ENCODE peak calls at places on chromosomes 2 and 18, in six cellular contexts. One of them, this sample, is unnamed.

GRCh38 chr2:139574371-139574770 is 794.2 kb upstream of the NXPH2 start:
- DNase-seq in GM12891: no peak
- DNase-seq in H1: no peak
- DNase-seq in GM12878: no peak
- DNase-seq in K562: no peak
- DNase-seq in HepG2: no peak
- DNase-seq in this sample: no peak

GRCh38 chr2:16330571-16331351 is 334.9 kb downstream of the CYRIA start:
- DNase-seq in GM12891: no peak
- DNase-seq in H1: peak
- DNase-seq in GM12878: no peak
- DNase-seq in K562: no peak
- DNase-seq in HepG2: peak
- DNase-seq in this sample: no peak

GRCh38 chr2:117942958-117943672 is 70.8 kb downstream of the CCDC93 start:
- DNase-seq in GM12891: no peak
- DNase-seq in H1: no peak
- DNase-seq in GM12878: no peak
- DNase-seq in K562: no peak
- DNase-seq in HepG2: no peak
- DNase-seq in this sample: no peak

GRCh38 chr2:86035371-86035882 is 70.3 kb downstream of the POLR1A start:
- DNase-seq in GM12891: no peak
- DNase-seq in H1: no peak
- DNase-seq in GM12878: no peak
- DNase-seq in K562: no peak
- DNase-seq in HepG2: no peak
- DNase-seq in this sample: no peak

GRCh38 chr18:26741041-26741440 is 124.5 kb downstream of the AQP4 start:
- DNase-seq in GM12891: no peak
- DNase-seq in H1: no peak
- DNase-seq in GM12878: no peak
- DNase-seq in K562: no peak
- DNase-seq in HepG2: no peak
- DNase-seq in this sample: no peak

GRCh38 chr2:241049739-241050623 is 51.6 kb downstream of the SNED1 start:
- DNase-seq in GM12891: no peak
- DNase-seq in H1: peak
- DNase-seq in GM12878: no peak
- DNase-seq in K562: peak
- DNase-seq in HepG2: no peak
- DNase-seq in this sample: no peak

GRCh38 chr2:2613279-2614199 is 282.5 kb upstream of the MYT1L start:
- DNase-seq in GM12891: peak
- DNase-seq in H1: peak
- DNase-seq in GM12878: peak
- DNase-seq in K562: peak
- DNase-seq in HepG2: peak
- DNase-seq in this sample: peak

GRCh38 chr2:223230352-223230751 is 178.4 kb downstream of the KCNE4 start:
- DNase-seq in GM12891: no peak
- DNase-seq in H1: no peak
- DNase-seq in GM12878: no peak
- DNase-seq in K562: no peak
- DNase-seq in HepG2: no peak
- DNase-seq in this sample: no peak

GRCh38 chr2:182504903-182505302 is 78.1 kb upstream of the PDE1A start:
- DNase-seq in GM12891: no peak
- DNase-seq in H1: no peak
- DNase-seq in GM12878: no peak
- DNase-seq in K562: no peak
- DNase-seq in HepG2: no peak
- DNase-seq in this sample: no peak

GRCh38 chr2:182506606-182507005 is 79.8 kb upstream of the PDE1A start:
- DNase-seq in GM12891: no peak
- DNase-seq in H1: no peak
- DNase-seq in GM12878: no peak
- DNase-seq in K562: no peak
- DNase-seq in HepG2: no peak
- DNase-seq in this sample: no peak

GRCh38 chr2:182503886-182504285 is 77.0 kb upstream of the PDE1A start:
- DNase-seq in GM12891: no peak
- DNase-seq in H1: no peak
- DNase-seq in GM12878: no peak
- DNase-seq in K562: no peak
- DNase-seq in HepG2: no peak
- DNase-seq in this sample: no peak

DNA sequence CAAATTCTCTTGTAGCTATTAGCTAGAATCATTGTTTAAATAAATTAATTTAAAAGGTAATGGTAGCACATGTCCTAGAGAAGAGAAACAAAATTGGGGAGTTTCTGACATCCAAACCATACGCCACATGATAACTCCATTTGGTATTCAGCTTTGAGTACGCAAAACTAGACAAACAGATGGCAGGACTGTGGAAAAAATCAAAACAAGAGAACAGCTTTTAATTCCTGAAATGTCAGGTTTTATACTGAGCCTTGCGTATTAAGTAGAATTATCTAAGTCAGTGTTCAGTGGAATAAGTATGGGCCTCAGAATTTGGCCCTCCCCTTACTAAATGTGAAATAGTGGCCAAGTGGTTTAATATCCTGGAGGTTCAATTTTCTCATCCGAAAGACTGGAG is 82.4 kb upstream of the PDE1A start:
- DNase-seq in GM12891: no peak
- DNase-seq in H1: no peak
- DNase-seq in GM12878: no peak
- DNase-seq in K562: no peak
- DNase-seq in HepG2: no peak
- DNase-seq in this sample: no peak
- TF ChIP-seq TAF1 in GM12891: no peak
- TF ChIP-seq TAF1 in H1: no peak
- TF ChIP-seq TAF1 in GM12878: no peak
- TF ChIP-seq TAF1 in K562: no peak
- TF ChIP-seq TAF1 in HepG2: no peak
- TF ChIP-seq TAF1 in this sample: no peak

GRCh38 chr2:216316743-216317142 is 55.5 kb downstream of the MARCHF4 start:
- DNase-seq in GM12891: no peak
- DNase-seq in H1: no peak
- DNase-seq in GM12878: no peak
- DNase-seq in K562: no peak
- DNase-seq in HepG2: no peak
- DNase-seq in this sample: no peak

GRCh38 chr2:216317831-216318230 is 54.5 kb downstream of the MARCHF4 start:
- DNase-seq in GM12891: no peak
- DNase-seq in H1: no peak
- DNase-seq in GM12878: no peak
- DNase-seq in K562: no peak
- DNase-seq in HepG2: no peak
- DNase-seq in this sample: no peak

GRCh38 chr2:216312441-216312840 is 59.8 kb downstream of the MARCHF4 start:
- DNase-seq in GM12891: no peak
- DNase-seq in H1: no peak
- DNase-seq in GM12878: no peak
- DNase-seq in K562: no peak
- DNase-seq in HepG2: no peak
- DNase-seq in this sample: no peak

GRCh38 chr2:216318470-216318869 is 53.8 kb downstream of the MARCHF4 start:
- DNase-seq in GM12891: no peak
- DNase-seq in H1: no peak
- DNase-seq in GM12878: no peak
- DNase-seq in K562: no peak
- DNase-seq in HepG2: no peak
- DNase-seq in this sample: no peak

DNA sequence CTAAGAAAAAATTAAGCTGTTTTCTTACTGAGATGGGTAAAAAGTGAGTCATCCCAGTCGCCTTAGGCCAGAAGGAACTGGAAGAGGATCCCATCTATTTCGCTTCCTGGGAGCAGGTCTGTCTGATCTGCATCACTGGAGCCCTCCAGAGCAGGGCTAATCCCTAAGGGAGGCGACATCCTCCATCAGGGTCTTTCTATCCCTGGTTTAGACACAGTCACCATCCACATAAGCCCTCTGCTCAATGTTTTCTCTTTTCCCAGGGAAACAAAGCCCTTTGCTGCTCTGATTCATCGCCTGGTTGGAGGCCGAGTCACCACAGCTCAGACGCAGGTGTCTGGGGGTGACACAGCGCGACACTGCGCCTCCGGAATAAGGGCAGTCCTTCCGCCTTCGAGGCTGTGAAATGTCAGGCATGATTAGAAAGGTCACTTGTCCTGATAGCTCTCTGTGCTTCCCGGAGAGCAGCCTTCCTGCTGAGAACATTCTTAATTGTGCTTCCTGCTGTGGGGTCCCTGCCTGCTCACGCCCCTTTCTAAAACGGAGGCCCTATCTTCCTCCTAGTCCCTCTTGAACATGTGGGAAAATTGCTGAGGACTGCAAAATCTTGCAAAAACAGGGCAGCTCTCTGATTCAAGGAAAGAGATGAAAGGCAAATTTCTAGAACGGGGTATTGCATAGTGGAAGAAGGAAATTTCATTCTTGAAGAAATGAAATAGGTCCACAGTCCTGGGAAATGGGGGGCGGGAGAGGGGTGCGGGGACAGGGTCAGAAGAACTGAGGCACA is 56.3 kb downstream of the MARCHF4 start:
- DNase-seq in GM12891: no peak
- DNase-seq in H1: no peak
- DNase-seq in GM12878: no peak
- DNase-seq in K562: peak
- DNase-seq in HepG2: no peak
- DNase-seq in this sample: no peak
- TF ChIP-seq POLR2A in GM12891: no peak
- TF ChIP-seq POLR2A in H1: no peak
- TF ChIP-seq POLR2A in GM12878: no peak
- TF ChIP-seq POLR2A in K562: no peak
- TF ChIP-seq POLR2A in HepG2: no peak
- TF ChIP-seq POLR2A in this sample: no peak

GRCh38 chr18:28365406-28365805 is 188.5 kb upstream of the CDH2 start:
- DNase-seq in GM12891: no peak
- DNase-seq in H1: no peak
- DNase-seq in GM12878: no peak
- DNase-seq in K562: no peak
- DNase-seq in HepG2: no peak
- DNase-seq in this sample: no peak

DNA sequence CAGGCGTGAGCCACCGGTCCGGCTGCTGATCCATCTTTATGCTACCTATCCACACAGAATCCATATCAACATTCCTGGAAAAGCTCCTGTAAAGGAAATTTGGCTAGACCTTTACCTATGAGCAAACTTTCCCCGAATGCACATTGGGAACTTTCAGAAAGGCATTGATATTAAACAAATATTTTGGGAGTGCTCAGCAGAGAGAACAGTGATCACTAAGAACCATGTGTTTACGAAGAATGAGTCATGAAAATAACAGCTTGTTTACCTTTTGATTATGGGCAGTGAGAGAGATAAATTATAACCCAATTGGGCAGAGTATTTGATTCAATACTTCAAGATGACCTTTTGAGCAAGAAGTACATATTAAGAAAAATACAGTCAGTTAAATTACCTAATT is 189.7 kb upstream of the CDH2 start:
- DNase-seq in GM12891: no peak
- DNase-seq in H1: no peak
- DNase-seq in GM12878: no peak
- DNase-seq in K562: no peak
- DNase-seq in HepG2: no peak
- DNase-seq in this sample: no peak
- TF ChIP-seq TAF1 in GM12891: no peak
- TF ChIP-seq TAF1 in H1: no peak
- TF ChIP-seq TAF1 in GM12878: no peak
- TF ChIP-seq TAF1 in K562: no peak
- TF ChIP-seq TAF1 in HepG2: no peak
- TF ChIP-seq TAF1 in this sample: no peak

DNA sequence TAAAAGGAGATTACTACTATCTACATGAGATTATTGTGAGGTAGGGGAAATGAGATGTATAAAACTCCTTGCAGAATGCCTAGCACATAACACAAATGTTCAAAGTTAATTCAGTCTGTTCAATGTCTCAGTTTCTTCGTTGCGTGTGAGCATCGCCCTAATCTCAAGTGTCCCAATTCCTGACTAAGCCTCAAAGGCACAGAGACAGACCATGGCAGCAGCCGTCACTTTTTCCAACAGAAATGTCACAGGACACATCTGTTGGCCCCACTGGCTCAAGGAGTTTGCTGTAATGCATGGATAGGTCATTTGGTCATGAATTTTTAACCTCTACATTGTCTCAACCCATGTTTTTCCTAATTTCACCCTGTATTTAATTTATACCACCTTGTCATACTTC is 75.3 kb downstream of the STK39 start:
- DNase-seq in GM12891: no peak
- DNase-seq in H1: no peak
- DNase-seq in GM12878: no peak
- DNase-seq in K562: no peak
- DNase-seq in HepG2: no peak
- DNase-seq in this sample: no peak
- TF ChIP-seq POLR2A in GM12891: no peak
- TF ChIP-seq POLR2A in H1: no peak
- TF ChIP-seq POLR2A in GM12878: no peak
- TF ChIP-seq POLR2A in K562: no peak
- TF ChIP-seq POLR2A in HepG2: no peak
- TF ChIP-seq POLR2A in this sample: no peak

GRCh38 chr2:42115588-42115987 is 53.6 kb upstream of the EML4 start:
- DNase-seq in GM12891: no peak
- DNase-seq in H1: no peak
- DNase-seq in GM12878: no peak
- DNase-seq in K562: no peak
- DNase-seq in HepG2: no peak
- DNase-seq in this sample: no peak
- TF ChIP-seq TAF1 in GM12891: no peak
- TF ChIP-seq TAF1 in H1: no peak
- TF ChIP-seq TAF1 in GM12878: no peak
- TF ChIP-seq TAF1 in K562: no peak
- TF ChIP-seq TAF1 in HepG2: no peak
- TF ChIP-seq TAF1 in this sample: no peak

GRCh38 chr2:226678422-226678821 is 121.2 kb downstream of the IRS1 start:
- DNase-seq in GM12891: no peak
- DNase-seq in H1: no peak
- DNase-seq in GM12878: no peak
- DNase-seq in K562: no peak
- DNase-seq in HepG2: no peak
- DNase-seq in this sample: no peak
- TF ChIP-seq POLR2A in GM12891: no peak
- TF ChIP-seq POLR2A in H1: no peak
- TF ChIP-seq POLR2A in GM12878: no peak
- TF ChIP-seq POLR2A in K562: no peak
- TF ChIP-seq POLR2A in HepG2: no peak
- TF ChIP-seq POLR2A in this sample: no peak

GRCh38 chr2:12274591-12274990 is 442.1 kb upstream of the TRIB2 start:
- DNase-seq in GM12891: no peak
- DNase-seq in H1: no peak
- DNase-seq in GM12878: no peak
- DNase-seq in K562: no peak
- DNase-seq in HepG2: no peak
- DNase-seq in this sample: no peak
- TF ChIP-seq TAF1 in GM12891: no peak
- TF ChIP-seq TAF1 in H1: no peak
- TF ChIP-seq TAF1 in GM12878: no peak
- TF ChIP-seq TAF1 in K562: no peak
- TF ChIP-seq TAF1 in HepG2: no peak
- TF ChIP-seq TAF1 in this sample: no peak

This sample was measured in GM12892.